ENCODE peak calls at places on chromosomes 11 and 22, in eight cellular contexts. One of them, this sample, is unnamed.

GRCh38 chr11:75371930-75372876 is 20.7 kb upstream of the ARRB1 start:
- DNase-seq in heart left ventricle: no peak
- DNase-seq in IMR-90: no peak
- DNase-seq in H1: no peak
- DNase-seq in ovary: no peak
- DNase-seq in uterus: no peak
- DNase-seq in A549: peak; percentile 73
- DNase-seq in breast epithelium: no peak
- DNase-seq in this sample: no peak

GRCh38 chr22:21691773-21692172 is 26.0 kb downstream of the PPIL2 start:
- DNase-seq in heart left ventricle: no peak
- DNase-seq in IMR-90: no peak
- DNase-seq in H1: no peak
- DNase-seq in ovary: no peak
- DNase-seq in uterus: no peak
- DNase-seq in A549: no peak
- DNase-seq in breast epithelium: no peak
- DNase-seq in this sample: no peak

GRCh38 chr11:131867457-131868257 is 497.2 kb downstream of the NTM start:
- DNase-seq in heart left ventricle: peak; percentile 81
- DNase-seq in IMR-90: peak; percentile 89
- DNase-seq in H1: peak; percentile 86
- DNase-seq in ovary: no peak
- DNase-seq in uterus: peak; percentile 55
- DNase-seq in A549: no peak
- DNase-seq in breast epithelium: peak; percentile 33
- DNase-seq in this sample: no peak

GRCh38 chr11:75938543-75938942 is 123.5 kb downstream of the UVRAG start:
- DNase-seq in heart left ventricle: no peak
- DNase-seq in IMR-90: peak; percentile 45
- DNase-seq in H1: no peak
- DNase-seq in ovary: no peak
- DNase-seq in uterus: no peak
- DNase-seq in A549: no peak
- DNase-seq in breast epithelium: no peak
- DNase-seq in this sample: no peak

GRCh38 chr22:27474711-27475547 is 326.6 kb downstream of the MN1 start:
- DNase-seq in heart left ventricle: no peak
- DNase-seq in IMR-90: peak; percentile 94
- DNase-seq in H1: peak; percentile 62
- DNase-seq in ovary: peak; percentile 50
- DNase-seq in uterus: peak; percentile 24
- DNase-seq in A549: peak; percentile 65
- DNase-seq in breast epithelium: peak; percentile 78
- DNase-seq in this sample: peak; percentile 51

GRCh38 chr11:134843735-134844134 is 431.7 kb upstream of the B3GAT1 start:
- DNase-seq in heart left ventricle: no peak
- DNase-seq in IMR-90: no peak
- DNase-seq in H1: peak; percentile 24
- DNase-seq in ovary: no peak
- DNase-seq in uterus: no peak
- DNase-seq in A549: no peak
- DNase-seq in breast epithelium: no peak
- DNase-seq in this sample: no peak

GRCh38 chr22:49286236-49286760 is 541.4 kb downstream of the BRD1 start:
- DNase-seq in heart left ventricle: no peak
- DNase-seq in IMR-90: no peak
- DNase-seq in H1: no peak
- DNase-seq in ovary: no peak
- DNase-seq in uterus: no peak
- DNase-seq in A549: no peak
- DNase-seq in breast epithelium: no peak
- DNase-seq in this sample: no peak

GRCh38 chr22:40436460-40437431 is 66.4 kb downstream of the SGSM3 start:
- DNase-seq in heart left ventricle: peak; percentile 66
- DNase-seq in IMR-90: peak; percentile 74
- DNase-seq in H1: no peak
- DNase-seq in ovary: peak; percentile 57
- DNase-seq in uterus: peak; percentile 43
- DNase-seq in A549: peak; percentile 29
- DNase-seq in breast epithelium: no peak
- DNase-seq in this sample: no peak

GRCh38 chr11:75524576-75525432 is 937 bp downstream of the GDPD5 start:
- DNase-seq in heart left ventricle: no peak
- DNase-seq in IMR-90: peak; percentile 34
- DNase-seq in H1: peak; percentile 72
- DNase-seq in ovary: peak; percentile 59
- DNase-seq in uterus: no peak
- DNase-seq in A549: peak; percentile 28
- DNase-seq in breast epithelium: no peak
- DNase-seq in this sample: no peak

GRCh38 chr11:32420139-32420538 is 15.2 kb downstream of the WT1 start:
- DNase-seq in heart left ventricle: no peak
- DNase-seq in IMR-90: no peak
- DNase-seq in H1: no peak
- DNase-seq in ovary: no peak
- DNase-seq in uterus: no peak
- DNase-seq in A549: no peak
- DNase-seq in breast epithelium: no peak
- DNase-seq in this sample: no peak

GRCh38 chr11:14927146-14927545 is 35.1 kb upstream of the CYP2R1 start:
- DNase-seq in heart left ventricle: no peak
- DNase-seq in IMR-90: peak; percentile 5
- DNase-seq in H1: no peak
- DNase-seq in ovary: no peak
- DNase-seq in uterus: no peak
- DNase-seq in A549: no peak
- DNase-seq in breast epithelium: no peak
- DNase-seq in this sample: no peak

GRCh38 chr11:8613036-8613435 is 19.0 kb upstream of the STK33 start:
- DNase-seq in heart left ventricle: no peak
- DNase-seq in IMR-90: no peak
- DNase-seq in H1: no peak
- DNase-seq in ovary: no peak
- DNase-seq in uterus: no peak
- DNase-seq in A549: no peak
- DNase-seq in breast epithelium: no peak
- DNase-seq in this sample: no peak

GRCh38 chr11:1281974-1282365 is 27.5 kb downstream of the TOLLIP start:
- DNase-seq in heart left ventricle: no peak
- DNase-seq in IMR-90: no peak
- DNase-seq in H1: no peak
- DNase-seq in ovary: no peak
- DNase-seq in uterus: no peak
- DNase-seq in A549: no peak
- DNase-seq in breast epithelium: no peak
- DNase-seq in this sample: no peak

GRCh38 chr11:20887137-20887536 is 217.8 kb downstream of the NELL1 start:
- DNase-seq in heart left ventricle: no peak
- DNase-seq in IMR-90: no peak
- DNase-seq in H1: no peak
- DNase-seq in ovary: no peak
- DNase-seq in uterus: no peak
- DNase-seq in A549: no peak
- DNase-seq in breast epithelium: no peak
- DNase-seq in this sample: no peak

GRCh38 chr11:75056806-75057205 is 39.9 kb downstream of the OR2AT4 start:
- DNase-seq in heart left ventricle: no peak
- DNase-seq in IMR-90: no peak
- DNase-seq in H1: no peak
- DNase-seq in ovary: no peak
- DNase-seq in uterus: no peak
- DNase-seq in A549: no peak
- DNase-seq in breast epithelium: no peak
- DNase-seq in this sample: no peak

GRCh38 chr11:1310772-1311468 is 1.5 kb upstream of the TOLLIP start:
- DNase-seq in heart left ventricle: no peak
- DNase-seq in IMR-90: no peak
- DNase-seq in H1: peak; percentile 46
- DNase-seq in ovary: no peak
- DNase-seq in uterus: no peak
- DNase-seq in A549: no peak
- DNase-seq in breast epithelium: no peak
- DNase-seq in this sample: no peak

GRCh38 chr11:61345954-61346814 is 13.2 kb downstream of the TKFC start:
- DNase-seq in heart left ventricle: peak; percentile 12
- DNase-seq in IMR-90: no peak
- DNase-seq in H1: no peak
- DNase-seq in ovary: peak; percentile 59
- DNase-seq in uterus: no peak
- DNase-seq in A549: no peak
- DNase-seq in breast epithelium: no peak
- DNase-seq in this sample: no peak

GRCh38 chr11:44018127-44018521 is 29.7 kb upstream of the ACCSL start:
- DNase-seq in heart left ventricle: no peak
- DNase-seq in IMR-90: no peak
- DNase-seq in H1: peak; percentile 39
- DNase-seq in ovary: no peak
- DNase-seq in uterus: no peak
- DNase-seq in A549: no peak
- DNase-seq in breast epithelium: no peak
- DNase-seq in this sample: peak; percentile 86

GRCh38 chr11:67429038-67429668 is 859 bp downstream of the RPS6KB2 start:
- DNase-seq in heart left ventricle: no peak
- DNase-seq in IMR-90: no peak
- DNase-seq in H1: no peak
- DNase-seq in ovary: peak; percentile 49
- DNase-seq in uterus: no peak
- DNase-seq in A549: no peak
- DNase-seq in breast epithelium: no peak
- DNase-seq in this sample: no peak

GRCh38 chr11:102109896-102110760 is at the start of gene YAP1:
- DNase-seq in heart left ventricle: peak; percentile 92
- DNase-seq in IMR-90: peak; percentile 91
- DNase-seq in H1: peak; percentile 91
- DNase-seq in ovary: peak; percentile 94
- DNase-seq in uterus: peak; percentile 93
- DNase-seq in A549: peak; percentile 25
- DNase-seq in breast epithelium: peak; percentile 86
- DNase-seq in this sample: peak; percentile 86
- TF ChIP-seq POLR2A in heart left ventricle: peak; percentile 57
- TF ChIP-seq POLR2A in IMR-90: peak; percentile 61
- TF ChIP-seq POLR2A in H1: no peak
- TF ChIP-seq POLR2A in ovary: peak; percentile 66
- TF ChIP-seq POLR2A in uterus: peak; percentile 78
- TF ChIP-seq POLR2A in A549: peak; percentile 25
- TF ChIP-seq POLR2A in breast epithelium: no peak
- TF ChIP-seq POLR2A in this sample: no peak

GRCh38 chr11:6632116-6633073 is 13.2 kb upstream of the TPP1 start:
- DNase-seq in heart left ventricle: no peak
- DNase-seq in IMR-90: no peak
- DNase-seq in H1: no peak
- DNase-seq in ovary: no peak
- DNase-seq in uterus: no peak
- DNase-seq in A549: no peak
- DNase-seq in breast epithelium: no peak
- DNase-seq in this sample: no peak

GRCh38 chr11:6629573-6629891 is 10.3 kb upstream of the TPP1 start:
- DNase-seq in heart left ventricle: no peak
- DNase-seq in IMR-90: no peak
- DNase-seq in H1: no peak
- DNase-seq in ovary: no peak
- DNase-seq in uterus: no peak
- DNase-seq in A549: no peak
- DNase-seq in breast epithelium: no peak
- DNase-seq in this sample: peak; percentile 72

GRCh38 chr11:6629892-6630631 is 10.8 kb upstream of the TPP1 start:
- DNase-seq in heart left ventricle: no peak
- DNase-seq in IMR-90: no peak
- DNase-seq in H1: peak; percentile 82
- DNase-seq in ovary: no peak
- DNase-seq in uterus: no peak
- DNase-seq in A549: no peak
- DNase-seq in breast epithelium: no peak
- DNase-seq in this sample: no peak

GRCh38 chr11:6631356-6631890 is 12.2 kb upstream of the TPP1 start:
- DNase-seq in heart left ventricle: no peak
- DNase-seq in IMR-90: no peak
- DNase-seq in H1: no peak
- DNase-seq in ovary: no peak
- DNase-seq in uterus: no peak
- DNase-seq in A549: no peak
- DNase-seq in breast epithelium: no peak
- DNase-seq in this sample: no peak

GRCh38 chr11:6630632-6631291 is 11.5 kb upstream of the TPP1 start:
- DNase-seq in heart left ventricle: no peak
- DNase-seq in IMR-90: no peak
- DNase-seq in H1: peak; percentile 72
- DNase-seq in ovary: no peak
- DNase-seq in uterus: no peak
- DNase-seq in A549: no peak
- DNase-seq in breast epithelium: no peak
- DNase-seq in this sample: no peak
- H3K4me3 ChIP-seq in heart left ventricle: no peak overlapping the region
- H3K4me3 ChIP-seq in IMR-90: no peak overlapping the region
- H3K4me3 ChIP-seq in H1: peak overlapping the region; percentile 31
- H3K4me3 ChIP-seq in ovary: no peak overlapping the region
- H3K4me3 ChIP-seq in uterus: no peak overlapping the region
- H3K4me3 ChIP-seq in A549: peak overlapping the region; percentile 28
- H3K4me3 ChIP-seq in breast epithelium: peak overlapping the region; percentile 59
- H3K4me3 ChIP-seq in this sample: no peak overlapping the region

GRCh38 chr22:24181996-24182560 is 791 bp downstream of the SUSD2 start:
- DNase-seq in heart left ventricle: no peak
- DNase-seq in IMR-90: no peak
- DNase-seq in H1: no peak
- DNase-seq in ovary: no peak
- DNase-seq in uterus: no peak
- DNase-seq in A549: no peak
- DNase-seq in breast epithelium: no peak
- DNase-seq in this sample: no peak
- TF ChIP-seq POLR2A in heart left ventricle: no peak
- TF ChIP-seq POLR2A in IMR-90: no peak
- TF ChIP-seq POLR2A in H1: no peak
- TF ChIP-seq POLR2A in ovary: no peak
- TF ChIP-seq POLR2A in uterus: no peak
- TF ChIP-seq POLR2A in A549: no peak
- TF ChIP-seq POLR2A in breast epithelium: no peak
- TF ChIP-seq POLR2A in this sample: no peak

GRCh38 chr11:47766363-47767227 is 546 bp downstream of the FNBP4 start:
- DNase-seq in heart left ventricle: peak; percentile 81
- DNase-seq in IMR-90: peak; percentile 66
- DNase-seq in H1: no peak
- DNase-seq in ovary: peak; percentile 77
- DNase-seq in uterus: peak; percentile 60
- DNase-seq in A549: no peak
- DNase-seq in breast epithelium: peak; percentile 68
- DNase-seq in this sample: peak; percentile 96

GRCh38 chr11:47768090-47768620 is 1.0 kb upstream of the FNBP4 start:
- DNase-seq in heart left ventricle: peak; percentile 87
- DNase-seq in IMR-90: peak; percentile 61
- DNase-seq in H1: no peak
- DNase-seq in ovary: peak; percentile 62
- DNase-seq in uterus: peak; percentile 45
- DNase-seq in A549: peak; percentile 66
- DNase-seq in breast epithelium: peak; percentile 61
- DNase-seq in this sample: peak; percentile 73

DNA sequence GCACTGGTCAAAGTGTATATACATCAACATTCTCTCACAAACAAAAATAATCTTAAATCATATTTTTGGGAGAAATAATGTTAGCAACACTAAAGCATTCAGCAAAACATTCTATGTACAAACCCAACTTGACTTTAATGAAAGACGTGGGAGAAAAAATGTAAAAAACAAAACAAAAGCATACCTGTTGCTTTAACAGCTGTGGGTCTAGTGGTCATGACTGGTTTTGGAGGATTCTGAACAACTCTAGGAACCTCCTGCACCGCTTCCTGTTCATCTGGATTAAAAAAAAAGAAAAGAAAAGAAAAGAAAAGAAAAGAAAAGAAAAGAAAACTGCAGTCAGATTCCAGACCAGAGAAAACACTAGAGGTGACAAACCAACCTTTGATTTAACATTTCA is 2.1 kb downstream of the FNBP4 start:
- DNase-seq in heart left ventricle: no peak
- DNase-seq in IMR-90: peak; percentile 13
- DNase-seq in H1: no peak
- DNase-seq in ovary: no peak
- DNase-seq in uterus: no peak
- DNase-seq in A549: no peak
- DNase-seq in breast epithelium: no peak
- DNase-seq in this sample: no peak
- H3K4me3 ChIP-seq in heart left ventricle: no peak overlapping the region
- H3K4me3 ChIP-seq in IMR-90: no peak overlapping the region
- H3K4me3 ChIP-seq in H1: no peak overlapping the region
- H3K4me3 ChIP-seq in ovary: no peak overlapping the region
- H3K4me3 ChIP-seq in uterus: no peak overlapping the region
- H3K4me3 ChIP-seq in A549: peak overlapping the region; percentile 87
- H3K4me3 ChIP-seq in breast epithelium: peak overlapping the region; percentile 90
- H3K4me3 ChIP-seq in this sample: no peak overlapping the region